ENCODE peak calls at places on chromosomes 4 and X, in six cellular contexts. One of them, this sample, is unnamed.

GRCh38 chr4:158793021-158793420 is 24.2 kb downstream of the FNIP2 start:
- DNase-seq in A549: no peak
- DNase-seq in endothelial cell of umbilical vein: no peak
- DNase-seq in GM12878: no peak
- DNase-seq in K562: no peak
- DNase-seq in HepG2: no peak
- DNase-seq in this sample: no peak

GRCh38 chr4:12949719-12950118 is 534.4 kb downstream of the RAB28 start:
- DNase-seq in A549: no peak
- DNase-seq in endothelial cell of umbilical vein: no peak
- DNase-seq in GM12878: no peak
- DNase-seq in K562: no peak
- DNase-seq in HepG2: peak; percentile 84
- DNase-seq in this sample: no peak

GRCh38 chr4:185965456-185966384 is 103.2 kb upstream of the TLR3 start:
- DNase-seq in A549: no peak
- DNase-seq in endothelial cell of umbilical vein: peak; percentile 42
- DNase-seq in GM12878: peak; percentile 3
- DNase-seq in K562: no peak
- DNase-seq in HepG2: no peak
- DNase-seq in this sample: peak; percentile 17

GRCh38 chr4:74874785-74875367 is 58.0 kb upstream of the PARM1 start:
- DNase-seq in A549: peak; percentile 15
- DNase-seq in endothelial cell of umbilical vein: peak; percentile 67
- DNase-seq in GM12878: peak; percentile 20
- DNase-seq in K562: peak; percentile 46
- DNase-seq in HepG2: peak; percentile 64
- DNase-seq in this sample: peak; percentile 71

GRCh38 chr4:20272411-20272872 is 20.7 kb downstream of the SLIT2 start:
- DNase-seq in A549: no peak
- DNase-seq in endothelial cell of umbilical vein: no peak
- DNase-seq in GM12878: no peak
- DNase-seq in K562: no peak
- DNase-seq in HepG2: no peak
- DNase-seq in this sample: no peak

GRCh38 chrX:18702362-18703195 is 4.9 kb upstream of the PPEF1 start:
- DNase-seq in A549: peak; percentile 89
- DNase-seq in endothelial cell of umbilical vein: peak; percentile 67
- DNase-seq in GM12878: no peak
- DNase-seq in K562: no peak
- DNase-seq in HepG2: no peak
- DNase-seq in this sample: no peak

GRCh38 chr4:152831416-152831815 is 51.7 kb downstream of the ARFIP1 start:
- DNase-seq in A549: no peak
- DNase-seq in endothelial cell of umbilical vein: no peak
- DNase-seq in GM12878: no peak
- DNase-seq in K562: no peak
- DNase-seq in HepG2: no peak
- DNase-seq in this sample: no peak

GRCh38 chrX:71301195-71301924 is at the start of gene ITGB1BP2:
- DNase-seq in A549: no peak
- DNase-seq in endothelial cell of umbilical vein: peak; percentile 1
- DNase-seq in GM12878: no peak
- DNase-seq in K562: peak; percentile 28
- DNase-seq in HepG2: peak; percentile 43
- DNase-seq in this sample: peak; percentile 42

GRCh38 chr4:5827108-5828004 is 65.5 kb downstream of the CRMP1 start:
- DNase-seq in A549: no peak
- DNase-seq in endothelial cell of umbilical vein: peak; percentile 42
- DNase-seq in GM12878: no peak
- DNase-seq in K562: no peak
- DNase-seq in HepG2: no peak
- DNase-seq in this sample: peak; percentile 73

GRCh38 chr4:82043081-82043808 is 330.5 kb downstream of the HNRNPD start:
- DNase-seq in A549: no peak
- DNase-seq in endothelial cell of umbilical vein: no peak
- DNase-seq in GM12878: no peak
- DNase-seq in K562: peak; percentile 9
- DNase-seq in HepG2: peak; percentile 81
- DNase-seq in this sample: peak; percentile 2

GRCh38 chr4:159227984-159228383 is 125.1 kb downstream of the RAPGEF2 start:
- DNase-seq in A549: no peak
- DNase-seq in endothelial cell of umbilical vein: peak; percentile 91
- DNase-seq in GM12878: no peak
- DNase-seq in K562: no peak
- DNase-seq in HepG2: peak; percentile 3
- DNase-seq in this sample: no peak

GRCh38 chrX:85851418-85851817 is 195.9 kb downstream of the CHM start:
- DNase-seq in A549: peak; percentile 0
- DNase-seq in endothelial cell of umbilical vein: peak; percentile 1
- DNase-seq in GM12878: no peak
- DNase-seq in K562: peak; percentile 3
- DNase-seq in HepG2: peak; percentile 14
- DNase-seq in this sample: no peak

GRCh38 chr4:46329118-46329976 is 60.6 kb downstream of the GABRA2 start:
- DNase-seq in A549: no peak
- DNase-seq in endothelial cell of umbilical vein: no peak
- DNase-seq in GM12878: no peak
- DNase-seq in K562: no peak
- DNase-seq in HepG2: peak; percentile 46
- DNase-seq in this sample: peak; percentile 54

GRCh38 chr4:103482471-103482870 is 237.3 kb downstream of the TACR3 start:
- DNase-seq in A549: no peak
- DNase-seq in endothelial cell of umbilical vein: no peak
- DNase-seq in GM12878: no peak
- DNase-seq in K562: no peak
- DNase-seq in HepG2: no peak
- DNase-seq in this sample: no peak

GRCh38 chrX:110097920-110098319 is 95.0 kb downstream of the TMEM164 start:
- DNase-seq in A549: no peak
- DNase-seq in endothelial cell of umbilical vein: no peak
- DNase-seq in GM12878: no peak
- DNase-seq in K562: no peak
- DNase-seq in HepG2: no peak
- DNase-seq in this sample: no peak

GRCh38 chr4:38512840-38513239 is 151.2 kb upstream of the KLF3 start:
- DNase-seq in A549: no peak
- DNase-seq in endothelial cell of umbilical vein: no peak
- DNase-seq in GM12878: no peak
- DNase-seq in K562: no peak
- DNase-seq in HepG2: no peak
- DNase-seq in this sample: no peak

GRCh38 chr4:129179276-129179675 is 83.3 kb downstream of the C4orf33 start:
- DNase-seq in A549: no peak
- DNase-seq in endothelial cell of umbilical vein: no peak
- DNase-seq in GM12878: no peak
- DNase-seq in K562: no peak
- DNase-seq in HepG2: no peak
- DNase-seq in this sample: no peak

GRCh38 chr4:1403177-1403583 is 3.1 kb downstream of the NKX1-1 start:
- DNase-seq in A549: no peak
- DNase-seq in endothelial cell of umbilical vein: no peak
- DNase-seq in GM12878: no peak
- DNase-seq in K562: no peak
- DNase-seq in HepG2: no peak
- DNase-seq in this sample: no peak

GRCh38 chrX:44876767-44877166 is 3.8 kb downstream of the KDM6A start:
- DNase-seq in A549: no peak
- DNase-seq in endothelial cell of umbilical vein: no peak
- DNase-seq in GM12878: no peak
- DNase-seq in K562: no peak
- DNase-seq in HepG2: no peak
- DNase-seq in this sample: no peak

GRCh38 chrX:47854474-47854873 is 17.8 kb downstream of the ZNF81 start:
- DNase-seq in A549: no peak
- DNase-seq in endothelial cell of umbilical vein: peak; percentile 30
- DNase-seq in GM12878: no peak
- DNase-seq in K562: no peak
- DNase-seq in HepG2: no peak
- DNase-seq in this sample: peak; percentile 32

GRCh38 chr4:5998333-5998936 is 19.8 kb downstream of the C4orf50 start:
- DNase-seq in A549: peak; percentile 64
- DNase-seq in endothelial cell of umbilical vein: peak; percentile 46
- DNase-seq in GM12878: no peak
- DNase-seq in K562: peak; percentile 64
- DNase-seq in HepG2: peak; percentile 50
- DNase-seq in this sample: peak; percentile 67

GRCh38 chr4:113899260-113900177 is 79.9 kb downstream of the ARSJ start:
- DNase-seq in A549: no peak
- DNase-seq in endothelial cell of umbilical vein: no peak
- DNase-seq in GM12878: peak; percentile 45
- DNase-seq in K562: no peak
- DNase-seq in HepG2: no peak
- DNase-seq in this sample: no peak

GRCh38 chr4:159212675-159213297 is 109.9 kb downstream of the RAPGEF2 start:
- DNase-seq in A549: no peak
- DNase-seq in endothelial cell of umbilical vein: no peak
- DNase-seq in GM12878: no peak
- DNase-seq in K562: no peak
- DNase-seq in HepG2: no peak
- DNase-seq in this sample: no peak

GRCh38 chr4:107380836-107381438 is 339.1 kb downstream of the PAPSS1 start:
- DNase-seq in A549: no peak
- DNase-seq in endothelial cell of umbilical vein: no peak
- DNase-seq in GM12878: no peak
- DNase-seq in K562: peak; percentile 4
- DNase-seq in HepG2: no peak
- DNase-seq in this sample: no peak

GRCh38 chrX:73851014-73852009 is 288.3 kb downstream of the CHIC1 start:
- DNase-seq in A549: no peak
- DNase-seq in endothelial cell of umbilical vein: no peak
- DNase-seq in GM12878: peak; percentile 90
- DNase-seq in K562: peak; percentile 70
- DNase-seq in HepG2: no peak
- DNase-seq in this sample: no peak

GRCh38 chr4:30720021-30720655 is at the start of gene PCDH7:
- DNase-seq in A549: peak; percentile 7
- DNase-seq in endothelial cell of umbilical vein: peak; percentile 61
- DNase-seq in GM12878: no peak
- DNase-seq in K562: no peak
- DNase-seq in HepG2: no peak
- DNase-seq in this sample: peak; percentile 41

GRCh38 chr4:30722916-30723270 is 2.7 kb downstream of the PCDH7 start:
- DNase-seq in A549: no peak
- DNase-seq in endothelial cell of umbilical vein: peak; percentile 46
- DNase-seq in GM12878: no peak
- DNase-seq in K562: no peak
- DNase-seq in HepG2: no peak
- DNase-seq in this sample: no peak

GRCh38 chr4:30722092-30722915 is 2.1 kb downstream of the PCDH7 start:
- DNase-seq in A549: no peak
- DNase-seq in endothelial cell of umbilical vein: peak; percentile 43
- DNase-seq in GM12878: no peak
- DNase-seq in K562: no peak
- DNase-seq in HepG2: no peak
- DNase-seq in this sample: no peak

GRCh38 chr4:30720656-30721352 is 635 bp downstream of the PCDH7 start:
- DNase-seq in A549: peak; percentile 4
- DNase-seq in endothelial cell of umbilical vein: peak; percentile 67
- DNase-seq in GM12878: no peak
- DNase-seq in K562: no peak
- DNase-seq in HepG2: no peak
- DNase-seq in this sample: no peak

DNA sequence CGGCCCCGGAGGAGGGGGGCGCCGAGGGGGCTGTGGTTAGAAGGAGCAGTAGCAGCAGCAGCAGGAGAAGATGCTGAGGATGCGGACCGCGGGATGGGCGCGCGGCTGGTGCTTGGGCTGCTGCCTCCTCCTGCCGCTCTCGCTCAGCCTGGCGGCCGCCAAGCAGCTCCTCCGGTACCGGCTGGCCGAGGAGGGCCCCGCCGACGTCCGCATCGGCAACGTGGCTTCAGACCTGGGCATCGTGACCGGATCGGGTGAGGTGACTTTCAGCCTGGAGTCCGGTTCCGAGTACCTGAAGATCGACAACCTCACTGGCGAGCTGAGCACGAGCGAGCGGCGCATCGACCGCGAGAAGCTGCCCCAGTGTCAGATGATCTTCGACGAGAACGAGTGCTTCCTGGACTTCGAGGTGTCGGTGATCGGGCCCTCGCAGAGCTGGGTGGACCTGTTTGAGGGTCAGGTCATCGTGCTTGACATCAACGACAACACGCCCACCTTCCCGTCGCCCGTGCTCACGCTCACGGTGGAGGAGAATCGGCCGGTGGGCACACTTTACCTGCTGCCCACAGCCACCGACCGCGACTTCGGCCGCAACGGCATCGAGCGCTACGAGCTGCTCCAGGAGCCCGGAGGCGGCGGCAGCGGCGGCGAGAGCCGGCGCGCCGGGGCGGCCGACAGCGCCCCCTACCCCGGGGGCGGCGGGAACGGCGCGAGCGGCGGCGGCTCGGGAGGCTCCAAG is 1.4 kb downstream of the PCDH7 start:
- DNase-seq in A549: peak; percentile 3
- DNase-seq in endothelial cell of umbilical vein: peak; percentile 72
- DNase-seq in GM12878: no peak
- DNase-seq in K562: no peak
- DNase-seq in HepG2: no peak
- DNase-seq in this sample: no peak
- TF ChIP-seq CTCF in A549: peak; percentile 10
- TF ChIP-seq CTCF in endothelial cell of umbilical vein: peak; percentile 61
- TF ChIP-seq CTCF in GM12878: no peak
- TF ChIP-seq CTCF in K562: no peak
- TF ChIP-seq CTCF in HepG2: no peak
- TF ChIP-seq CTCF in this sample: no peak

GRCh38 chr4:184270808-184271413 is 53.2 kb upstream of the ENPP6 start:
- DNase-seq in A549: no peak
- DNase-seq in endothelial cell of umbilical vein: no peak
- DNase-seq in GM12878: no peak
- DNase-seq in K562: no peak
- DNase-seq in HepG2: no peak
- DNase-seq in this sample: no peak
- TF ChIP-seq MAX in A549: no peak
- TF ChIP-seq MAX in endothelial cell of umbilical vein: no peak
- TF ChIP-seq MAX in GM12878: no peak
- TF ChIP-seq MAX in K562: no peak
- TF ChIP-seq MAX in HepG2: no peak
- TF ChIP-seq MAX in this sample: no peak

GRCh38 chr4:25032126-25032525 is 1.4 kb upstream of the LGI2 start:
- DNase-seq in A549: peak; percentile 16
- DNase-seq in endothelial cell of umbilical vein: no peak
- DNase-seq in GM12878: no peak
- DNase-seq in K562: no peak
- DNase-seq in HepG2: no peak
- DNase-seq in this sample: no peak
- TF ChIP-seq MYC in A549: no peak
- TF ChIP-seq MYC in endothelial cell of umbilical vein: no peak
- TF ChIP-seq MYC in GM12878: no peak
- TF ChIP-seq MYC in K562: no peak
- TF ChIP-seq MYC in HepG2: no peak
- TF ChIP-seq MYC in this sample: no peak

DNA sequence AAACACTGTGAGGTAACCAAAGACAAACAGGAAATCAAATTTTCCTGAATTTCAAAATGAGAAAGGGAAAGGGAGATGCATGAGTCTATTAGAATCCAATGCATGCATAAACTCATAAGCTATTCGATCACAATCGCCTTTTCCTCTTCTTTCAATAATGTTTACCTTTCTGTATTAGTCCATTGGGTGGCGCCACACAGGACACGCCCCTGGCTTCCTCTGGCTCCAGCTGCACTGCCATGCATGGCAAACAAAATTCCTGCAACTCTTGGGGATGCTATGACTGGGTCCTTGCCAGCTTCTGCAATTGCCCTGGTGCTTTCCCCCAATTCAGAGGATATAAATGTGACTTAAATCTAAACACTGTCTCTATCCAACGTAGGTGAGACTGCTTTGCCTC is 424.5 kb upstream of the PCDH7 start:
- DNase-seq in A549: no peak
- DNase-seq in endothelial cell of umbilical vein: no peak
- DNase-seq in GM12878: no peak
- DNase-seq in K562: no peak
- DNase-seq in HepG2: no peak
- DNase-seq in this sample: no peak
- TF ChIP-seq CTCF in A549: no peak
- TF ChIP-seq CTCF in endothelial cell of umbilical vein: no peak
- TF ChIP-seq CTCF in GM12878: no peak
- TF ChIP-seq CTCF in K562: no peak
- TF ChIP-seq CTCF in HepG2: no peak
- TF ChIP-seq CTCF in this sample: no peak

This sample was measured in NB4.